ENCODE peak calls at places on chromosome 7, in seven cellular contexts. One of them, this sample, is unnamed.

GRCh38 chr7:111159426-111159825 is 68.5 kb downstream of the LRRN3 start:
- DNase-seq in BJ: peak; percentile 8
- DNase-seq in SK-N-SH: no peak
- DNase-seq in tibial nerve: no peak
- DNase-seq in right cardiac atrium: no peak
- DNase-seq in endothelial cell of umbilical vein: no peak
- DNase-seq in fibroblast of lung: peak; percentile 22
- DNase-seq in this sample: no peak

GRCh38 chr7:157138101-157138423 is 664 bp upstream of the UBE3C start:
- DNase-seq in BJ: no peak
- DNase-seq in SK-N-SH: no peak
- DNase-seq in tibial nerve: no peak
- DNase-seq in right cardiac atrium: no peak
- DNase-seq in endothelial cell of umbilical vein: no peak
- DNase-seq in fibroblast of lung: no peak
- DNase-seq in this sample: no peak

GRCh38 chr7:82049442-82049841 is 279.6 kb upstream of the HGF start:
- DNase-seq in BJ: no peak
- DNase-seq in SK-N-SH: peak; percentile 33
- DNase-seq in tibial nerve: no peak
- DNase-seq in right cardiac atrium: no peak
- DNase-seq in endothelial cell of umbilical vein: no peak
- DNase-seq in fibroblast of lung: peak; percentile 26
- DNase-seq in this sample: peak; percentile 51

GRCh38 chr7:12111461-12112405 is 99.4 kb upstream of the TMEM106B start:
- DNase-seq in BJ: no peak
- DNase-seq in SK-N-SH: peak; percentile 83
- DNase-seq in tibial nerve: no peak
- DNase-seq in right cardiac atrium: no peak
- DNase-seq in endothelial cell of umbilical vein: peak; percentile 38
- DNase-seq in fibroblast of lung: peak; percentile 52
- DNase-seq in this sample: peak; percentile 91

GRCh38 chr7:157413881-157414701 is 77.3 kb downstream of the DNAJB6 start:
- DNase-seq in BJ: no peak
- DNase-seq in SK-N-SH: peak; percentile 38
- DNase-seq in tibial nerve: no peak
- DNase-seq in right cardiac atrium: no peak
- DNase-seq in endothelial cell of umbilical vein: no peak
- DNase-seq in fibroblast of lung: no peak
- DNase-seq in this sample: no peak

GRCh38 chr7:29371472-29371871 is 176.9 kb downstream of the CHN2 start:
- DNase-seq in BJ: no peak
- DNase-seq in SK-N-SH: no peak
- DNase-seq in tibial nerve: no peak
- DNase-seq in right cardiac atrium: no peak
- DNase-seq in endothelial cell of umbilical vein: no peak
- DNase-seq in fibroblast of lung: no peak
- DNase-seq in this sample: no peak

GRCh38 chr7:141792526-141792925 is 2.5 kb downstream of the TAS2R5 start:
- DNase-seq in BJ: no peak
- DNase-seq in SK-N-SH: no peak
- DNase-seq in tibial nerve: no peak
- DNase-seq in right cardiac atrium: no peak
- DNase-seq in endothelial cell of umbilical vein: no peak
- DNase-seq in fibroblast of lung: no peak
- DNase-seq in this sample: no peak

GRCh38 chr7:36972140-36972518 is 247.8 kb upstream of the AOAH start:
- DNase-seq in BJ: no peak
- DNase-seq in SK-N-SH: no peak
- DNase-seq in tibial nerve: no peak
- DNase-seq in right cardiac atrium: no peak
- DNase-seq in endothelial cell of umbilical vein: no peak
- DNase-seq in fibroblast of lung: no peak
- DNase-seq in this sample: no peak

GRCh38 chr7:130719550-130719949 is 14.5 kb downstream of the KLF14 start:
- DNase-seq in BJ: no peak
- DNase-seq in SK-N-SH: no peak
- DNase-seq in tibial nerve: no peak
- DNase-seq in right cardiac atrium: no peak
- DNase-seq in endothelial cell of umbilical vein: no peak
- DNase-seq in fibroblast of lung: no peak
- DNase-seq in this sample: no peak

GRCh38 chr7:14137676-14138075 is 148.2 kb upstream of the ETV1 start:
- DNase-seq in BJ: no peak
- DNase-seq in SK-N-SH: no peak
- DNase-seq in tibial nerve: no peak
- DNase-seq in right cardiac atrium: no peak
- DNase-seq in endothelial cell of umbilical vein: no peak
- DNase-seq in fibroblast of lung: peak; percentile 16
- DNase-seq in this sample: no peak

GRCh38 chr7:149637911-149638565 is 135.3 kb downstream of the ZNF467 start:
- DNase-seq in BJ: no peak
- DNase-seq in SK-N-SH: no peak
- DNase-seq in tibial nerve: no peak
- DNase-seq in right cardiac atrium: no peak
- DNase-seq in endothelial cell of umbilical vein: no peak
- DNase-seq in fibroblast of lung: no peak
- DNase-seq in this sample: no peak

GRCh38 chr7:130845581-130846085 is 111.6 kb upstream of the KLF14 start:
- DNase-seq in BJ: peak; percentile 82
- DNase-seq in SK-N-SH: no peak
- DNase-seq in tibial nerve: no peak
- DNase-seq in right cardiac atrium: no peak
- DNase-seq in endothelial cell of umbilical vein: no peak
- DNase-seq in fibroblast of lung: peak; percentile 85
- DNase-seq in this sample: no peak

GRCh38 chr7:157839226-157839625 is 502.4 kb downstream of the DNAJB6 start:
- DNase-seq in BJ: no peak
- DNase-seq in SK-N-SH: no peak
- DNase-seq in tibial nerve: no peak
- DNase-seq in right cardiac atrium: no peak
- DNase-seq in endothelial cell of umbilical vein: no peak
- DNase-seq in fibroblast of lung: no peak
- DNase-seq in this sample: no peak

DNA sequence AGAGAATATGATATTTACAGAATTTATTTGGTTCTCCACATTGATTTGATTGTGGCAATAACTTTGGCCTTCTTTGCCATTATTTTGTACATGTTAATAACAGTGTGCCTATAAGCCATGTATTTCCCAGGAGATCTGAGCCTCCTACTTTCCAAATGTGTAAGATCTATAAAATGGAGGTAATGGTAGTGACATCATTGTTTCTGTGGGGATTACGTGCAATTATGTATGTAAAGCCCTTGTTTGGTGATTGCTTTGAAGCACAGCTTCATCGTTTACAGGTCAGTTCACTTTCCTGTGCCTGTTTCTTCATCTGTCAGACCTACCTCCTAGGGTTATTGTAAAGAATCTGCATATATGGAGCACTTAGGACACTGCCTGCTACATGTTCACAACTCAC is 17.3 kb downstream of the YAE1 start:
- DNase-seq in BJ: no peak
- DNase-seq in SK-N-SH: no peak
- DNase-seq in tibial nerve: no peak
- DNase-seq in right cardiac atrium: no peak
- DNase-seq in endothelial cell of umbilical vein: no peak
- DNase-seq in fibroblast of lung: no peak
- DNase-seq in this sample: no peak
- H3K4me3 ChIP-seq in BJ: no peak overlapping the region
- H3K4me3 ChIP-seq in SK-N-SH: no peak overlapping the region
- H3K4me3 ChIP-seq in tibial nerve: no peak overlapping the region
- H3K4me3 ChIP-seq in right cardiac atrium: no peak overlapping the region
- H3K4me3 ChIP-seq in endothelial cell of umbilical vein: no peak overlapping the region
- H3K4me3 ChIP-seq in fibroblast of lung: no peak overlapping the region
- H3K4me3 ChIP-seq in this sample: no peak overlapping the region

GRCh38 chr7:2477447-2478386 is 1.5 kb upstream of the GRIFIN start:
- DNase-seq in BJ: no peak
- DNase-seq in SK-N-SH: peak; percentile 100
- DNase-seq in tibial nerve: peak; percentile 23
- DNase-seq in right cardiac atrium: peak; percentile 65
- DNase-seq in endothelial cell of umbilical vein: peak; percentile 53
- DNase-seq in fibroblast of lung: peak; percentile 46
- DNase-seq in this sample: peak; percentile 86

GRCh38 chr7:2475678-2476015 is 551 bp downstream of the GRIFIN start:
- DNase-seq in BJ: no peak
- DNase-seq in SK-N-SH: no peak
- DNase-seq in tibial nerve: no peak
- DNase-seq in right cardiac atrium: no peak
- DNase-seq in endothelial cell of umbilical vein: no peak
- DNase-seq in fibroblast of lung: no peak
- DNase-seq in this sample: no peak

GRCh38 chr7:2476298-2476697 is at the start of gene GRIFIN:
- DNase-seq in BJ: no peak
- DNase-seq in SK-N-SH: no peak
- DNase-seq in tibial nerve: no peak
- DNase-seq in right cardiac atrium: no peak
- DNase-seq in endothelial cell of umbilical vein: no peak
- DNase-seq in fibroblast of lung: no peak
- DNase-seq in this sample: no peak

GRCh38 chr7:2478387-2478760 is 2.2 kb upstream of the GRIFIN start:
- DNase-seq in BJ: no peak
- DNase-seq in SK-N-SH: no peak
- DNase-seq in tibial nerve: peak; percentile 66
- DNase-seq in right cardiac atrium: peak; percentile 82
- DNase-seq in endothelial cell of umbilical vein: no peak
- DNase-seq in fibroblast of lung: peak; percentile 38
- DNase-seq in this sample: no peak

DNA sequence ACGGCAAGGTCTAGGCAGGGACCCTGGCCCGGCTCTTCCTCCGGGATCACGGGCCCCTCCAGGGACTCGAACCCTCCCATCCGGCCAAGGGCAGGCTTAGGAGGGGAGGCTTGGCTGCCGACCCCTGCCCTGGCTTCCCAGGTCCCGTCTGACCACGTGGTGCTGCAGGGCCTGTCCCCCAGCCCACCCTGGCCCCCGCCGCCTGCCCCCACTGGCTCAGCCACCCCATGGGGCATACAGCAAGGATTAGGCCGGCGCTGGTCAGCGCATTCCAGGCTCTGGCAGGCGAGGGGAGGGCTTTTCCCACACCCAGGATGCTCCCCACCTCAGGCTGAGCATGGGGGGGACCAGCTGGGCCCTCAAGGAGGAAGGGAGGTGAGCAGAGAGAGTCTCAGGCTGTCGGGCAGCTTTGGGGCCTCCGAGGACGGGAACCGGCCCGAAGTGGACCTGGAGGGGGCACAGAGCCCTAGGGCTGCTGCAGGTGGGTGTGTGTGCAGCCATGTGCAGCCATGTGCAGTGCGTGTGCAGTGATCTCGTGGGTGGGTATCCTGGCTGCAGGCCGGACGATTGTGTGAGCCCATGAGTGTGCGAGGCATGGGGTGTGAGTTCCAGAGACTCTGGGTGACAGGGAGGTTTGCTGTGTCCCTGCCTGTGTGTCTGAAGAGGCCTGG is 713 bp upstream of the GRIFIN start:
- DNase-seq in BJ: no peak
- DNase-seq in SK-N-SH: no peak
- DNase-seq in tibial nerve: no peak
- DNase-seq in right cardiac atrium: no peak
- DNase-seq in endothelial cell of umbilical vein: no peak
- DNase-seq in fibroblast of lung: no peak
- DNase-seq in this sample: no peak
- H3K27me3 ChIP-seq in BJ: no peaks in the 10 kb centered on the region
- H3K27me3 ChIP-seq in SK-N-SH: no peaks in the 10 kb centered on the region
- H3K27me3 ChIP-seq in tibial nerve: no peaks in the 10 kb centered on the region
- H3K27me3 ChIP-seq in right cardiac atrium: no peaks in the 10 kb centered on the region
- H3K27me3 ChIP-seq in endothelial cell of umbilical vein: no peaks in the 10 kb centered on the region
- H3K27me3 ChIP-seq in fibroblast of lung: peaks cover 6% of the 10 kb centered on the region
- H3K27me3 ChIP-seq in this sample: no peaks in the 10 kb centered on the region

DNA sequence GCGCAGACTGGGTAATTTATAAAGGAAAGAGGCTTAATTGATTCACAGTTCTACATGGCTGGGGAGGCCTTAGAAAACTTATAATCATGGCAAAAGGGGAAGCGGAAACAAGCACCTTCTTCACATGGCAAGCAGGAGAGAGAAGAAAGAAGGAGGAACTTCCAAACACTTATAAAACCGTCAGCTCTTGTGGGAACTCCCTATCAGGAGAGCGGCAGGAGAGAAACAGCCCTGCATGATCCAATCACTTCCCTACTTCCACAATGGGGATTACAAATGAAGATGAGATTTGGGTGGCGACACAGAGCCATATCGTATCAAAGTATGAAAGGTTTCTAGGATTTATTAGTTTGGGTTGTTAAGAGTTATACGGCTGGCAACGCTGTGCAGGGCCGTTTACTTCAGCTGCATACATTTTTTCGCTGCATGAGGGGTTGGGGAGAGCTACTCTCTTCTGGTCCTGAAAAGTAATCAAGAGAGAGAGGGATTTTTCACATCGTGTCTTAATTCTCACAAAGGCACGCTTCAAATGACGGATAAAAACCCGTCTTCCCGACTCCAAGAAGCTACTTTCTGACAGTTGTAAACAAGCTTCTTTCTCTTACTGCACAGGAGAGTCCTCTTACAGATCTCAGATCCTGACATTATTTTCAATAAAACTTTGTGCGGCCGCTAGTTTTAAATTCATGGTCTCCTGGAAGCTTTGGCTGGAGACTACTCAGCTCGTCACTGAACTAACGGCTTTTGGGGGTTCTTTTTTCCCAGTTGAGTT is 782 bp upstream of the GTPBP10 start:
- DNase-seq in BJ: peak; percentile 9
- DNase-seq in SK-N-SH: peak; percentile 39
- DNase-seq in tibial nerve: peak; percentile 5
- DNase-seq in right cardiac atrium: no peak
- DNase-seq in endothelial cell of umbilical vein: peak; percentile 60
- DNase-seq in fibroblast of lung: peak; percentile 55
- DNase-seq in this sample: no peak
- H3K4me3 ChIP-seq in BJ: peak overlapping the region; percentile 89
- H3K4me3 ChIP-seq in SK-N-SH: peak overlapping the region; percentile 95
- H3K4me3 ChIP-seq in tibial nerve: peak overlapping the region; percentile 57
- H3K4me3 ChIP-seq in right cardiac atrium: peak overlapping the region; percentile 88
- H3K4me3 ChIP-seq in endothelial cell of umbilical vein: peak overlapping the region; percentile 88
- H3K4me3 ChIP-seq in fibroblast of lung: peak overlapping the region; percentile 99
- H3K4me3 ChIP-seq in this sample: peak overlapping the region; percentile 98

GRCh38 chr7:117484988-117485655 is 5.3 kb downstream of the CFTR start:
- DNase-seq in BJ: no peak
- DNase-seq in SK-N-SH: no peak
- DNase-seq in tibial nerve: no peak
- DNase-seq in right cardiac atrium: no peak
- DNase-seq in endothelial cell of umbilical vein: no peak
- DNase-seq in fibroblast of lung: no peak
- DNase-seq in this sample: no peak

GRCh38 chr7:117479480-117480224 is at the start of gene CFTR:
- DNase-seq in BJ: no peak
- DNase-seq in SK-N-SH: peak; percentile 12
- DNase-seq in tibial nerve: no peak
- DNase-seq in right cardiac atrium: peak; percentile 20
- DNase-seq in endothelial cell of umbilical vein: no peak
- DNase-seq in fibroblast of lung: no peak
- DNase-seq in this sample: no peak

GRCh38 chr7:117478796-117479479 is 887 bp upstream of the CFTR start:
- DNase-seq in BJ: no peak
- DNase-seq in SK-N-SH: no peak
- DNase-seq in tibial nerve: no peak
- DNase-seq in right cardiac atrium: no peak
- DNase-seq in endothelial cell of umbilical vein: no peak
- DNase-seq in fibroblast of lung: no peak
- DNase-seq in this sample: no peak

DNA sequence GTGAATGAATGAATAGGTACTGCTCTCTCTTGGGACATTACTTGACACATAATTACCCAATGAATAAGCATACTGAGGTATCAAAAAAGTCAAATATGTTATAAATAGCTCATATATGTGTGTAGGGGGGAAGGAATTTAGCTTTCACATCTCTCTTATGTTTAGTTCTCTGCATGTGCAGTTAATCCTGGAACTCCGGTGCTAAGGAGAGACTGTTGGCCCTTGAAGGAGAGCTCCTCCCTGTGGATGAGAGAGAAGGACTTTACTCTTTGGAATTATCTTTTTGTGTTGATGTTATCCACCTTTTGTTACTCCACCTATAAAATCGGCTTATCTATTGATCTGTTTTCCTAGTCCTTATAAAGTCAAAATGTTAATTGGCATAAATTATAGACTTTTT is 1.2 kb downstream of the CFTR start:
- DNase-seq in BJ: no peak
- DNase-seq in SK-N-SH: no peak
- DNase-seq in tibial nerve: no peak
- DNase-seq in right cardiac atrium: no peak
- DNase-seq in endothelial cell of umbilical vein: no peak
- DNase-seq in fibroblast of lung: no peak
- DNase-seq in this sample: no peak
- H3K27me3 ChIP-seq in BJ: peaks cover 17% of the 10 kb centered on the region
- H3K27me3 ChIP-seq in SK-N-SH: peaks cover 18% of the 10 kb centered on the region
- H3K27me3 ChIP-seq in tibial nerve: no peaks in the 10 kb centered on the region
- H3K27me3 ChIP-seq in right cardiac atrium: no peaks in the 10 kb centered on the region
- H3K27me3 ChIP-seq in endothelial cell of umbilical vein: peaks cover 48% of the 10 kb centered on the region
- H3K27me3 ChIP-seq in fibroblast of lung: peaks cover 21% of the 10 kb centered on the region
- H3K27me3 ChIP-seq in this sample: peaks cover 24% of the 10 kb centered on the region

This sample was measured in BE2C.